ENCODE peak calls at places on chromosomes 13 and 19, in five cellular contexts. One of them, this sample, is unnamed.

GRCh38 chr13:97797553-97797952 is 155.9 kb upstream of the IPO5 start:
- DNase-seq in putamen: no peak
- DNase-seq in SHP77: no peak
- DNase-seq in stimulated activated CD8-positive, alpha-beta memory T cell treated with anti-CD3 and anti-CD28 coated beads, Interleukin-12 subunit alpha, Interleukin-12 subunit beta, amount 100 ng/mL, for 4 hours: no peak
- DNase-seq in activated CD8-positive, alpha-beta memory T cell treated with anti-CD3 and anti-CD28 coated beads for 1 hour: no peak
- DNase-seq in this sample: no peak

GRCh38 chr13:89082623-89083022 is 1411.5 kb downstream of the SLITRK5 start:
- DNase-seq in putamen: no peak
- DNase-seq in stimulated activated CD8-positive, alpha-beta memory T cell treated with anti-CD3 and anti-CD28 coated beads, Interleukin-12 subunit alpha, Interleukin-12 subunit beta, amount 100 ng/mL, for 4 hours: no peak
- DNase-seq in activated CD8-positive, alpha-beta memory T cell treated with anti-CD3 and anti-CD28 coated beads for 1 hour: no peak
- DNase-seq in SHP77: no peak
- DNase-seq in this sample: no peak

GRCh38 chr13:71880753-71881541 is 13.9 kb upstream of the DACH1 start:
- DNase-seq in activated CD8-positive, alpha-beta memory T cell treated with anti-CD3 and anti-CD28 coated beads for 1 hour: no peak
- DNase-seq in putamen: no peak
- DNase-seq in SHP77: no peak
- DNase-seq in stimulated activated CD8-positive, alpha-beta memory T cell treated with anti-CD3 and anti-CD28 coated beads, Interleukin-12 subunit alpha, Interleukin-12 subunit beta, amount 100 ng/mL, for 4 hours: no peak
- DNase-seq in this sample: no peak

GRCh38 chr13:43304945-43305344 is 281.6 kb downstream of the DNAJC15 start:
- DNase-seq in activated CD8-positive, alpha-beta memory T cell treated with anti-CD3 and anti-CD28 coated beads for 1 hour: no peak
- DNase-seq in putamen: no peak
- DNase-seq in SHP77: no peak
- DNase-seq in stimulated activated CD8-positive, alpha-beta memory T cell treated with anti-CD3 and anti-CD28 coated beads, Interleukin-12 subunit alpha, Interleukin-12 subunit beta, amount 100 ng/mL, for 4 hours: no peak
- DNase-seq in this sample: no peak

GRCh38 chr13:77375554-77375953 is 48.7 kb upstream of the MYCBP2 start:
- DNase-seq in stimulated activated CD8-positive, alpha-beta memory T cell treated with anti-CD3 and anti-CD28 coated beads, Interleukin-12 subunit alpha, Interleukin-12 subunit beta, amount 100 ng/mL, for 4 hours: no peak
- DNase-seq in activated CD8-positive, alpha-beta memory T cell treated with anti-CD3 and anti-CD28 coated beads for 1 hour: no peak
- DNase-seq in putamen: no peak
- DNase-seq in SHP77: no peak
- DNase-seq in this sample: no peak

GRCh38 chr13:36193151-36193855 is 21.1 kb downstream of the SOHLH2 start:
- DNase-seq in stimulated activated CD8-positive, alpha-beta memory T cell treated with anti-CD3 and anti-CD28 coated beads, Interleukin-12 subunit alpha, Interleukin-12 subunit beta, amount 100 ng/mL, for 4 hours: no peak
- DNase-seq in activated CD8-positive, alpha-beta memory T cell treated with anti-CD3 and anti-CD28 coated beads for 1 hour: no peak
- DNase-seq in putamen: no peak
- DNase-seq in SHP77: no peak
- DNase-seq in this sample: peak; percentile 75

GRCh38 chr13:25204843-25205242 is 32.8 kb upstream of the AMER2 start:
- DNase-seq in SHP77: no peak
- DNase-seq in activated CD8-positive, alpha-beta memory T cell treated with anti-CD3 and anti-CD28 coated beads for 1 hour: no peak
- DNase-seq in putamen: no peak
- DNase-seq in stimulated activated CD8-positive, alpha-beta memory T cell treated with anti-CD3 and anti-CD28 coated beads, Interleukin-12 subunit alpha, Interleukin-12 subunit beta, amount 100 ng/mL, for 4 hours: no peak
- DNase-seq in this sample: no peak

GRCh38 chr13:40445557-40445990 is 220.9 kb downstream of the FOXO1 start:
- DNase-seq in SHP77: peak; percentile 76
- DNase-seq in putamen: no peak
- DNase-seq in activated CD8-positive, alpha-beta memory T cell treated with anti-CD3 and anti-CD28 coated beads for 1 hour: no peak
- DNase-seq in stimulated activated CD8-positive, alpha-beta memory T cell treated with anti-CD3 and anti-CD28 coated beads, Interleukin-12 subunit alpha, Interleukin-12 subunit beta, amount 100 ng/mL, for 4 hours: no peak
- DNase-seq in this sample: peak; percentile 51

GRCh38 chr19:1402411-1403070 is 1.2 kb upstream of the GAMT start:
- DNase-seq in activated CD8-positive, alpha-beta memory T cell treated with anti-CD3 and anti-CD28 coated beads for 1 hour: no peak
- DNase-seq in putamen: no peak
- DNase-seq in SHP77: no peak
- DNase-seq in stimulated activated CD8-positive, alpha-beta memory T cell treated with anti-CD3 and anti-CD28 coated beads, Interleukin-12 subunit alpha, Interleukin-12 subunit beta, amount 100 ng/mL, for 4 hours: no peak
- DNase-seq in this sample: no peak

GRCh38 chr13:32964987-32965386 is 51.2 kb upstream of the KL start:
- DNase-seq in SHP77: no peak
- DNase-seq in stimulated activated CD8-positive, alpha-beta memory T cell treated with anti-CD3 and anti-CD28 coated beads, Interleukin-12 subunit alpha, Interleukin-12 subunit beta, amount 100 ng/mL, for 4 hours: no peak
- DNase-seq in putamen: no peak
- DNase-seq in activated CD8-positive, alpha-beta memory T cell treated with anti-CD3 and anti-CD28 coated beads for 1 hour: no peak
- DNase-seq in this sample: no peak

GRCh38 chr13:24053505-24054251 is 106.8 kb upstream of the SPATA13 start:
- DNase-seq in activated CD8-positive, alpha-beta memory T cell treated with anti-CD3 and anti-CD28 coated beads for 1 hour: peak; percentile 25
- DNase-seq in putamen: peak; percentile 83
- DNase-seq in SHP77: peak; percentile 50
- DNase-seq in stimulated activated CD8-positive, alpha-beta memory T cell treated with anti-CD3 and anti-CD28 coated beads, Interleukin-12 subunit alpha, Interleukin-12 subunit beta, amount 100 ng/mL, for 4 hours: no peak
- DNase-seq in this sample: peak; percentile 65

GRCh38 chr13:31477961-31478360 is 261.4 kb upstream of the RXFP2 start:
- DNase-seq in SHP77: no peak
- DNase-seq in activated CD8-positive, alpha-beta memory T cell treated with anti-CD3 and anti-CD28 coated beads for 1 hour: no peak
- DNase-seq in putamen: no peak
- DNase-seq in stimulated activated CD8-positive, alpha-beta memory T cell treated with anti-CD3 and anti-CD28 coated beads, Interleukin-12 subunit alpha, Interleukin-12 subunit beta, amount 100 ng/mL, for 4 hours: no peak
- DNase-seq in this sample: peak; percentile 83

GRCh38 chr19:11821474-11821873 is 7.4 kb downstream of the ZNF440 start:
- DNase-seq in stimulated activated CD8-positive, alpha-beta memory T cell treated with anti-CD3 and anti-CD28 coated beads, Interleukin-12 subunit alpha, Interleukin-12 subunit beta, amount 100 ng/mL, for 4 hours: no peak
- DNase-seq in SHP77: no peak
- DNase-seq in activated CD8-positive, alpha-beta memory T cell treated with anti-CD3 and anti-CD28 coated beads for 1 hour: no peak
- DNase-seq in putamen: no peak
- DNase-seq in this sample: peak; percentile 51

GRCh38 chr13:113220141-113220598 is 10.8 kb downstream of the CUL4A start:
- DNase-seq in putamen: no peak
- DNase-seq in SHP77: no peak
- DNase-seq in stimulated activated CD8-positive, alpha-beta memory T cell treated with anti-CD3 and anti-CD28 coated beads, Interleukin-12 subunit alpha, Interleukin-12 subunit beta, amount 100 ng/mL, for 4 hours: no peak
- DNase-seq in activated CD8-positive, alpha-beta memory T cell treated with anti-CD3 and anti-CD28 coated beads for 1 hour: no peak
- DNase-seq in this sample: no peak

GRCh38 chr19:44876930-44877530 is 14.0 kb upstream of the TOMM40 start:
- DNase-seq in putamen: no peak
- DNase-seq in activated CD8-positive, alpha-beta memory T cell treated with anti-CD3 and anti-CD28 coated beads for 1 hour: no peak
- DNase-seq in stimulated activated CD8-positive, alpha-beta memory T cell treated with anti-CD3 and anti-CD28 coated beads, Interleukin-12 subunit alpha, Interleukin-12 subunit beta, amount 100 ng/mL, for 4 hours: no peak
- DNase-seq in SHP77: no peak
- DNase-seq in this sample: no peak

GRCh38 chr13:42986176-42986574 is 5.9 kb downstream of the EPSTI1 start:
- DNase-seq in activated CD8-positive, alpha-beta memory T cell treated with anti-CD3 and anti-CD28 coated beads for 1 hour: no peak
- DNase-seq in stimulated activated CD8-positive, alpha-beta memory T cell treated with anti-CD3 and anti-CD28 coated beads, Interleukin-12 subunit alpha, Interleukin-12 subunit beta, amount 100 ng/mL, for 4 hours: no peak
- DNase-seq in SHP77: no peak
- DNase-seq in putamen: no peak
- DNase-seq in this sample: no peak

This sample was measured in EH.